ENCODE peak calls at places on chromosomes 2 and 18, in nine cellular contexts. G is NCI-H2029, D is AG08396, R is choroid plexus epithelial cell, Z is GM23248, C is GM23338, S is bronchial epithelial cell, U is RWPE1, Q is Calu3. B is an unnamed sample.

GRCh38 chr2:48018480-48018879 is 112.2 kb upstream of the FBXO11 start:
- DNase-seq in R (no peak), D (no peak), Q (no peak), Z (no peak), G (no peak), C (no peak), S (no peak), U (no peak), B (no peak)

GRCh38 chr18:63994783-63995399 is 25.0 kb downstream of the SERPINB8 start:
- DNase-seq in Z (peak), U (peak), C (peak), D (peak), S (peak), R (peak), G (no peak), Q (peak), B (peak)

GRCh38 chr2:30234180-30234971 is 3.0 kb downstream of the LBH start:
- DNase-seq in U (peak), Z (peak), Q (peak), S (peak), D (peak), C (peak), G (no peak), R (peak), B (peak)

GRCh38 chr2:25324905-25325592 is 16.7 kb downstream of the DNMT3A start:
- DNase-seq in U (no peak), D (peak), S (no peak), R (no peak), Q (no peak), C (no peak), Z (peak), G (no peak), B (no peak)

GRCh38 chr2:949894-950626 is 589 bp upstream of the SNTG2 start:
- DNase-seq in Q (no peak), Z (peak), G (no peak), D (peak), U (no peak), S (no peak), R (no peak), C (peak), B (peak)

GRCh38 chr18:43393174-43393573 is 115.9 kb upstream of the SYT4 start:
- DNase-seq in R (no peak), G (no peak), U (no peak), S (no peak), C (no peak), D (no peak), Z (no peak), Q (no peak), B (no peak)

GRCh38 chr2:126658910-126659613 is 3.1 kb downstream of the GYPC start:
- DNase-seq in R (peak), D (peak), C (no peak), G (no peak), Z (peak), Q (no peak), S (no peak), U (no peak), B (no peak)

GRCh38 chr2:109069430-109070194 is 59.4 kb upstream of the SH3RF3 start:
- DNase-seq in C (peak), G (no peak), U (no peak), D (no peak), R (no peak), Q (no peak), S (peak), Z (no peak), B (peak)

GRCh38 chr2:177604291-177605065 is 211.9 kb downstream of the AGPS start:
- DNase-seq in C (peak), U (peak), G (peak), D (peak), Q (peak), R (peak), Z (peak), S (peak), B (peak)

GRCh38 chr18:77858331-77858730 is 608.7 kb downstream of the GALR1 start:
- DNase-seq in Z (no peak), Q (no peak), R (no peak), U (no peak), S (no peak), D (no peak), G (peak), C (no peak), B (no peak)

GRCh38 chr2:44780406-44780805 is 161.1 kb upstream of the SIX3 start:
- DNase-seq in C (no peak), Q (no peak), U (no peak), R (no peak), S (no peak), G (no peak), D (no peak), Z (no peak), B (no peak)

GRCh38 chr18:48841381-48842258 is 109.1 kb downstream of the SMAD7 start:
- DNase-seq in Z (peak), U (no peak), S (no peak), D (no peak), G (no peak), C (no peak), R (peak), Q (no peak), B (peak)

GRCh38 chr18:48833701-48834394 is 116.9 kb downstream of the SMAD7 start:
- DNase-seq in C (no peak), Q (no peak), R (no peak), G (no peak), Z (no peak), D (no peak), U (no peak), S (no peak), B (peak)

GRCh38 chr2:218852911-218853667 is 6.5 kb upstream of the WNT6 start:
- DNase-seq in S (peak), Q (peak), U (no peak), Z (peak), G (peak), R (peak), C (peak), D (peak), B (peak)

GRCh38 chr18:48186084-48186798 is 222.9 kb downstream of the ZBTB7C start:
- DNase-seq in S (peak), U (no peak), R (no peak), C (peak), G (no peak), Q (no peak), D (no peak), Z (no peak), B (peak)

GRCh38 chr2:236803621-236804020 is 234.0 kb downstream of the ACKR3 start:
- DNase-seq in U (no peak), Z (no peak), Q (no peak), D (no peak), R (no peak), S (no peak), G (no peak), C (peak), B (peak)

GRCh38 chr2:110980613-110981062 is 140.1 kb upstream of the BCL2L11 start:
- DNase-seq in R (no peak), D (no peak), Q (no peak), U (no peak), Z (no peak), G (no peak), S (no peak), C (peak), B (peak)

GRCh38 chr2:235936493-235936892 is 231.7 kb downstream of the GBX2 start:
- DNase-seq in C (peak), D (no peak), R (peak), G (no peak), Z (no peak), U (no peak), S (no peak), Q (no peak), B (no peak)